ENCODE peak calls at places on chromosomes 16 and 17, in seven cellular contexts. One of them, this sample, is unnamed.

GRCh38 chr16:53433930-53434435 is 288 bp upstream of the RBL2 start:
- DNase-seq in stomach: no peak
- DNase-seq in H1: no peak
- DNase-seq in suprapubic skin: no peak
- DNase-seq in A549: no peak
- DNase-seq in transverse colon: no peak
- DNase-seq in tibial nerve: no peak
- DNase-seq in this sample: peak

GRCh38 chr16:4892356-4893102 is 44.4 kb downstream of the PPL start:
- DNase-seq in tibial nerve: no peak
- DNase-seq in H1: no peak
- DNase-seq in A549: no peak
- DNase-seq in stomach: no peak
- DNase-seq in suprapubic skin: no peak
- DNase-seq in transverse colon: no peak
- DNase-seq in this sample: no peak

GRCh38 chr17:13338421-13338820 is 263.3 kb downstream of the HS3ST3A1 start:
- DNase-seq in suprapubic skin: no peak
- DNase-seq in A549: no peak
- DNase-seq in transverse colon: no peak
- DNase-seq in tibial nerve: no peak
- DNase-seq in stomach: no peak
- DNase-seq in H1: no peak
- DNase-seq in this sample: no peak

GRCh38 chr17:77400445-77400870 is 259.7 kb downstream of the SEC14L1 start:
- DNase-seq in stomach: peak
- DNase-seq in suprapubic skin: no peak
- DNase-seq in A549: no peak
- DNase-seq in transverse colon: no peak
- DNase-seq in H1: no peak
- DNase-seq in tibial nerve: no peak
- DNase-seq in this sample: peak

GRCh38 chr17:15966183-15966878 is 21.4 kb downstream of the ADORA2B start:
- DNase-seq in tibial nerve: no peak
- DNase-seq in suprapubic skin: no peak
- DNase-seq in stomach: peak
- DNase-seq in H1: peak
- DNase-seq in A549: no peak
- DNase-seq in transverse colon: peak
- DNase-seq in this sample: no peak

GRCh38 chr17:67855504-67856324 is 30.4 kb downstream of the BPTF start:
- DNase-seq in suprapubic skin: no peak
- DNase-seq in stomach: no peak
- DNase-seq in tibial nerve: no peak
- DNase-seq in transverse colon: no peak
- DNase-seq in A549: no peak
- DNase-seq in H1: no peak
- DNase-seq in this sample: no peak

GRCh38 chr16:576823-577201 is 7.0 kb downstream of the PIGQ start:
- DNase-seq in tibial nerve: no peak
- DNase-seq in suprapubic skin: no peak
- DNase-seq in transverse colon: no peak
- DNase-seq in stomach: no peak
- DNase-seq in A549: no peak
- DNase-seq in H1: peak
- DNase-seq in this sample: no peak

GRCh38 chr16:585351-585750 is 4.5 kb upstream of the RAB40C start:
- DNase-seq in transverse colon: no peak
- DNase-seq in tibial nerve: no peak
- DNase-seq in H1: no peak
- DNase-seq in suprapubic skin: no peak
- DNase-seq in A549: peak
- DNase-seq in stomach: peak
- DNase-seq in this sample: peak

GRCh38 chr16:57642368-57643135 is 14.1 kb downstream of the ADGRG1 start:
- DNase-seq in tibial nerve: no peak
- DNase-seq in A549: no peak
- DNase-seq in stomach: no peak
- DNase-seq in H1: no peak
- DNase-seq in suprapubic skin: no peak
- DNase-seq in transverse colon: no peak
- DNase-seq in this sample: no peak

GRCh38 chr17:64689106-64689505 is 27.0 kb upstream of the SMURF2 start:
- DNase-seq in stomach: no peak
- DNase-seq in tibial nerve: no peak
- DNase-seq in transverse colon: no peak
- DNase-seq in A549: no peak
- DNase-seq in H1: no peak
- DNase-seq in suprapubic skin: no peak
- DNase-seq in this sample: peak

GRCh38 chr16:75262104-75262799 is 10.8 kb upstream of the BCAR1 start:
- DNase-seq in transverse colon: peak
- DNase-seq in tibial nerve: no peak
- DNase-seq in A549: no peak
- DNase-seq in H1: no peak
- DNase-seq in stomach: peak
- DNase-seq in suprapubic skin: no peak
- DNase-seq in this sample: peak

GRCh38 chr16:31875112-31875803 is 1.7 kb downstream of the ZNF267 start:
- DNase-seq in suprapubic skin: no peak
- DNase-seq in transverse colon: no peak
- DNase-seq in stomach: no peak
- DNase-seq in tibial nerve: no peak
- DNase-seq in H1: no peak
- DNase-seq in A549: no peak
- DNase-seq in this sample: no peak

GRCh38 chr16:22318690-22319358 is 21.6 kb downstream of the POLR3E start:
- DNase-seq in A549: peak
- DNase-seq in H1: peak
- DNase-seq in tibial nerve: no peak
- DNase-seq in stomach: peak
- DNase-seq in transverse colon: peak
- DNase-seq in suprapubic skin: peak
- DNase-seq in this sample: peak

GRCh38 chr17:65553009-65553645 is 8.3 kb downstream of the AXIN2 start:
- DNase-seq in stomach: no peak
- DNase-seq in transverse colon: no peak
- DNase-seq in suprapubic skin: no peak
- DNase-seq in H1: no peak
- DNase-seq in A549: no peak
- DNase-seq in tibial nerve: no peak
- DNase-seq in this sample: no peak

GRCh38 chr16:89319883-89320716 is 102.6 kb downstream of the ZNF778 start:
- DNase-seq in A549: peak
- DNase-seq in H1: no peak
- DNase-seq in suprapubic skin: no peak
- DNase-seq in transverse colon: peak
- DNase-seq in tibial nerve: no peak
- DNase-seq in stomach: peak
- DNase-seq in this sample: peak

GRCh38 chr17:45231481-45232116 is 9.9 kb downstream of the FMNL1 start:
- DNase-seq in tibial nerve: no peak
- DNase-seq in suprapubic skin: no peak
- DNase-seq in stomach: peak
- DNase-seq in A549: peak
- DNase-seq in H1: peak
- DNase-seq in transverse colon: peak
- DNase-seq in this sample: no peak

GRCh38 chr16:67857547-67858233 is 10.2 kb upstream of the CENPT start:
- DNase-seq in stomach: peak
- DNase-seq in H1: no peak
- DNase-seq in A549: peak
- DNase-seq in transverse colon: peak
- DNase-seq in suprapubic skin: peak
- DNase-seq in tibial nerve: peak
- DNase-seq in this sample: no peak

GRCh38 chr16:23432176-23433128 is 20.5 kb downstream of the COG7 start:
- DNase-seq in tibial nerve: no peak
- DNase-seq in suprapubic skin: no peak
- DNase-seq in stomach: no peak
- DNase-seq in H1: no peak
- DNase-seq in A549: peak
- DNase-seq in transverse colon: no peak
- DNase-seq in this sample: no peak

GRCh38 chr17:77916771-77917481 is 41.6 kb upstream of the TNRC6C start:
- DNase-seq in tibial nerve: no peak
- DNase-seq in transverse colon: no peak
- DNase-seq in H1: no peak
- DNase-seq in suprapubic skin: no peak
- DNase-seq in stomach: no peak
- DNase-seq in A549: no peak
- DNase-seq in this sample: no peak

GRCh38 chr17:65074778-65075250 is 18.3 kb upstream of the GNA13 start:
- DNase-seq in suprapubic skin: no peak
- DNase-seq in stomach: no peak
- DNase-seq in transverse colon: peak
- DNase-seq in H1: no peak
- DNase-seq in A549: peak
- DNase-seq in tibial nerve: no peak
- DNase-seq in this sample: peak

GRCh38 chr16:81517630-81518438 is 73.2 kb downstream of the CMIP start:
- DNase-seq in A549: no peak
- DNase-seq in H1: no peak
- DNase-seq in stomach: no peak
- DNase-seq in transverse colon: no peak
- DNase-seq in suprapubic skin: no peak
- DNase-seq in tibial nerve: no peak
- DNase-seq in this sample: no peak

GRCh38 chr16:53960050-53960812 is 256.3 kb downstream of the FTO start:
- DNase-seq in H1: no peak
- DNase-seq in A549: no peak
- DNase-seq in tibial nerve: no peak
- DNase-seq in stomach: no peak
- DNase-seq in transverse colon: no peak
- DNase-seq in suprapubic skin: no peak
- DNase-seq in this sample: no peak

DNA sequence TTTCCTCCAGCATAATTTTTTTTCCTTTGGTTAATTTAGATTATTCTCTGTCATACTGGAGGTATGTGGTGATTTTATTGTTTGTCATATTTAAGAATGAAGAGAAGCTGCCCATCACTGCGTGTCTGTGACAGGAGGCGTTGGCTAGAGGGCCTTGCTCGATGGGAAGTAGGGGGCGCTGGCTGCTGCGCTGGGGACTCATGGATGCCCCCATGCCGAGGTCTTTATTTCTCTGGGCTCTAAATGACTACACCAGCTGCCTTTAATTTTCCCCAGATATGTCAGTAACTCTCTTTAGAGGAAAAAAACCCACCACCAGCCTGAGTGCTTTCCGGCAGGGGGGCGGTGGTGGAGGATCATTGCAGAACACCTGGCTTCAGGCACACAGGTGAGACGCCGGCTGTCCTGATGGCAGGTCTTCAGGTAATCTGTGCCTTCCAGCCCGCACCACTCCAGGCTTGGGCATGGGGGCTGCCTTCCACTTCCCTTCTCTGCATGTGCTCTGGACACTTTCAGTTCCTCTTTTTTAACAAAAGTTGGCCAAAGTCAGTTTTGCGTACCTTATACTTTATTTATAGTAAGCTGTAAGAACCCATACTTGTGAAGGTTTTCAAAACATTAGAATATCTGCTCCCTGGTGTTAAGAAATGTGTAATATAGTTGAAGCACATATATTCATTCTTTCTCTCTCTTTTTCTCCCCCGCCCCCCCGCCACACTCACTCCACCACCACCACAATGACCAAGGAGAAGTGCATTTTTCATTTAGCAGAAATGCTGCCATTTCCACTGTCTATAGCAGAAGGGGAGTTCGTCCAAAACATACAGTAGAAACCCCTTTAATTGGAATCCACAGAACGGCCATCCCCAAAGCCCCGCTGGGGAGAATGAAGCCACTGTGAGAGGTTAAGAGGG is 192.7 kb downstream of the RPTOR start:
- DNase-seq in transverse colon: peak
- DNase-seq in suprapubic skin: no peak
- DNase-seq in stomach: no peak
- DNase-seq in tibial nerve: no peak
- DNase-seq in H1: no peak
- DNase-seq in A549: no peak
- DNase-seq in this sample: no peak
- TF ChIP-seq CTCF in transverse colon: no peak
- TF ChIP-seq CTCF in suprapubic skin: no peak
- TF ChIP-seq CTCF in stomach: no peak
- TF ChIP-seq CTCF in tibial nerve: no peak
- TF ChIP-seq CTCF in H1: peak
- TF ChIP-seq CTCF in A549: no peak
- TF ChIP-seq CTCF in this sample: no peak

GRCh38 chr17:66691644-66692500 is 143.0 kb upstream of the CACNG5 start:
- DNase-seq in suprapubic skin: no peak
- DNase-seq in A549: peak
- DNase-seq in stomach: no peak
- DNase-seq in H1: no peak
- DNase-seq in transverse colon: no peak
- DNase-seq in tibial nerve: peak
- DNase-seq in this sample: no peak
- H3K27ac ChIP-seq in suprapubic skin: peak
- H3K27ac ChIP-seq in A549: peak
- H3K27ac ChIP-seq in stomach: no peak
- H3K27ac ChIP-seq in H1: no peak
- H3K27ac ChIP-seq in transverse colon: peak
- H3K27ac ChIP-seq in tibial nerve: peak
- H3K27ac ChIP-seq in this sample: peak

GRCh38 chr16:51276335-51276734 is 125.3 kb upstream of the SALL1 start:
- DNase-seq in stomach: no peak
- DNase-seq in H1: no peak
- DNase-seq in tibial nerve: no peak
- DNase-seq in suprapubic skin: no peak
- DNase-seq in transverse colon: no peak
- DNase-seq in A549: no peak
- DNase-seq in this sample: no peak
- TF ChIP-seq EP300 in stomach: no peak
- TF ChIP-seq EP300 in H1: no peak
- TF ChIP-seq EP300 in tibial nerve: no peak
- TF ChIP-seq EP300 in suprapubic skin: no peak
- TF ChIP-seq EP300 in transverse colon: no peak
- TF ChIP-seq EP300 in A549: no peak
- TF ChIP-seq EP300 in this sample: no peak

DNA sequence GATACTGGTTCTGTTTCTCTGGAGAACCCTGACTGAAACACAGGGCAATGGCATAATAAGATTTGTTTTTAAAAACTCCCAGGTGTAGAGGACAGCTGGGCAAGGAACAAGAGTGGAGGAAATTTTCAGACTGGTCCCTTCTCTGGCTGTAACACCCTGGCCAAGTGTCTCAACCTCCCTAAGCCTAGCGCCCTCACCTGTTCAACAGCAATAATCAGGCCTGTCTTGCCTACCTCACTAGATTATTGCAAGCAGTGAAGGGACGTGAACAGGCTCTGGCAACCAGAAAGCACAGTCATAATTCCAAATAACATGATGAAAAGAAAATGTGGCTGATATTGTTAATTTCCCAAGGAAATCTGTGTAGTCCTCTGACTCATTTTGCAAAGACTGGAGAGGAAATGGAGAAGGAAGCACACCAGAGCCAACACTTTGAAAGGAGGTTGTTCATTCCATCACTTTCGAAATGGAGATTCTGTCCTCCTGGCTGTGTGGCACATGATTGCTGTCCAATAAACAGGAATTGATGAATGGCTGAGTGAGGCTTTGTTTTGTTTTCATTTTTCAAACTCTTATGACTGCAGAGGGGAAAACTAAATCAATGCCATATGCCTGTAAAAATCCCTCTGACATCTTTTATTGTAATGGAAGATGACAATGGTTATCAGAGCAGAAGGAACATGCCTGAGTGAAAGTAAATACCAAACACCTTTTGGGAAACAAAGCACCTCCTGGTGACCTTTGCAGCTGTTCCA is 87.4 kb upstream of the HLF start:
- DNase-seq in A549: peak
- DNase-seq in tibial nerve: no peak
- DNase-seq in H1: no peak
- DNase-seq in transverse colon: no peak
- DNase-seq in suprapubic skin: no peak
- DNase-seq in stomach: no peak
- DNase-seq in this sample: no peak
- TF ChIP-seq CTCF in A549: peak
- TF ChIP-seq CTCF in tibial nerve: no peak
- TF ChIP-seq CTCF in H1: peak
- TF ChIP-seq CTCF in transverse colon: no peak
- TF ChIP-seq CTCF in suprapubic skin: no peak
- TF ChIP-seq CTCF in stomach: no peak
- TF ChIP-seq CTCF in this sample: no peak

This sample was measured in ovary.